ENCODE peak calls at places on chromosome 2, in six cellular contexts. L is epithelial cell of esophagus, I is cardiac fibroblast, Q is cardiac muscle cell, Z is HepG2, K is iPS DF 6.9. J is an unnamed sample.

GRCh38 chr2:150513647-150514046 is 26.2 kb upstream of the RND3 start:
- DNase-seq in K (no peak), Z (no peak), I (peak; percentile 65), Q (no peak), L (peak; percentile 63), J (no peak)

GRCh38 chr2:232111551-232111950 is 150.0 kb downstream of the DIS3L2 start:
- DNase-seq in K (no peak), I (no peak), Q (no peak), L (no peak), Z (no peak), J (no peak)

GRCh38 chr2:109063326-109063670 is 65.7 kb upstream of the SH3RF3 start:
- DNase-seq in Q (no peak), K (no peak), Z (no peak), I (no peak), L (peak; percentile 14), J (no peak)

GRCh38 chr2:71458413-71459083 is 5.2 kb downstream of the DYSF start:
- DNase-seq in K (no peak), I (peak; percentile 48), Z (no peak), Q (no peak), L (no peak), J (no peak)

GRCh38 chr2:88521445-88522070 is 69.1 kb upstream of the FOXI3 start:
- DNase-seq in Q (no peak), L (peak; percentile 24), I (peak; percentile 12), Z (no peak), K (no peak), J (no peak)

GRCh38 chr2:62118160-62118559 is 77.8 kb upstream of the B3GNT2 start:
- DNase-seq in Z (no peak), Q (no peak), I (peak; percentile 48), L (no peak), K (no peak), J (no peak)

GRCh38 chr2:223967981-223968380 is 10.7 kb downstream of the MRPL44 start:
- DNase-seq in L (peak; percentile 34), Z (no peak), K (no peak), I (peak; percentile 68), Q (no peak), J (peak; percentile 36)

GRCh38 chr2:55518846-55519167 is 711 bp upstream of the CFAP36 start:
- DNase-seq in Q (peak; percentile 4), I (no peak), K (no peak), Z (peak; percentile 12), L (no peak), J (no peak)

GRCh38 chr2:184735611-184736010 is 137.3 kb downstream of the ZNF804A start:
- DNase-seq in Q (no peak), Z (no peak), L (no peak), I (no peak), K (no peak), J (no peak)

GRCh38 chr2:145200307-145200706 is 680.4 kb upstream of the ZEB2 start:
- DNase-seq in Q (no peak), I (no peak), Z (no peak), L (no peak), K (no peak), J (no peak)

GRCh38 chr2:49831698-49832367 is 677.5 kb upstream of the FSHR start:
- DNase-seq in Z (no peak), K (no peak), I (no peak), L (no peak), Q (no peak), J (no peak)

GRCh38 chr2:232375164-232375563 is 3.4 kb upstream of the ALPP start:
- DNase-seq in I (no peak), Q (no peak), Z (no peak), L (no peak), K (no peak), J (no peak)

GRCh38 chr2:85843543-85843942 is 45.2 kb downstream of the ST3GAL5 start:
- DNase-seq in L (no peak), Z (no peak), K (no peak), I (peak; percentile 21), Q (no peak), J (no peak)

GRCh38 chr2:95760839-95761525 is 169.2 kb downstream of the TRIM43 start:
- DNase-seq in K (no peak), I (peak; percentile 75), Z (no peak), Q (no peak), L (peak; percentile 72), J (peak; percentile 72)

GRCh38 chr2:24888177-24888576 is 31.9 kb downstream of the ADCY3 start:
- DNase-seq in K (no peak), Z (no peak), I (no peak), L (no peak), Q (no peak), J (no peak)

GRCh38 chr2:157059036-157059435 is 198.5 kb upstream of the GALNT5 start:
- DNase-seq in L (no peak), K (no peak), Z (no peak), Q (no peak), I (no peak), J (no peak)

GRCh38 chr2:197219636-197220035 is 90.9 kb downstream of the ANKRD44 start:
- DNase-seq in Q (no peak), I (peak; percentile 64), L (no peak), K (no peak), Z (no peak), J (no peak)

GRCh38 chr2:127695491-127696472 is 5.5 kb upstream of the SFT2D3 start:
- DNase-seq in Z (no peak), K (no peak), L (peak; percentile 66), Q (peak; percentile 88), I (peak; percentile 54), J (no peak)

GRCh38 chr2:233455491-233455890 is 101.2 kb downstream of the DGKD start:
- DNase-seq in I (no peak), L (no peak), K (no peak), Q (no peak), Z (no peak), J (no peak)

GRCh38 chr2:206936456-206937222 is 2.7 kb upstream of the CPO start:
- DNase-seq in Z (no peak), K (no peak), L (no peak), Q (no peak), I (peak; percentile 3), J (no peak)

GRCh38 chr2:85545780-85546240 is 6.8 kb downstream of the MAT2A start:
- DNase-seq in L (no peak), Z (no peak), K (no peak), Q (no peak), I (no peak), J (no peak)

GRCh38 chr2:238515411-238515810 is 88.7 kb downstream of the ASB1 start:
- DNase-seq in L (no peak), Z (no peak), K (no peak), I (no peak), Q (no peak), J (no peak)

GRCh38 chr2:190649798-190650390 is 1.0 kb downstream of the NAB1 start:
- DNase-seq in K (no peak), Z (peak; percentile 47), L (peak; percentile 35), I (peak; percentile 57), Q (peak; percentile 36), J (no peak)

GRCh38 chr2:24859968-24860600 is 60.0 kb downstream of the ADCY3 start:
- DNase-seq in I (no peak), L (no peak), K (no peak), Q (no peak), Z (no peak), J (no peak)

GRCh38 chr2:30691948-30692828 is 115.1 kb downstream of the CAPN13 start:
- DNase-seq in Q (no peak), Z (no peak), I (peak; percentile 31), K (no peak), L (no peak), J (no peak)

GRCh38 chr2:220081171-220081570 is 453.7 kb downstream of the SLC4A3 start:
- DNase-seq in Z (no peak), K (no peak), Q (no peak), I (no peak), L (no peak), J (no peak)

GRCh38 chr2:4269885-4270284 is 566.5 kb downstream of the DCDC2C start:
- DNase-seq in K (no peak), L (no peak), Q (no peak), Z (no peak), I (no peak), J (no peak)

GRCh38 chr2:210814626-210815025 is 258.2 kb downstream of the CPS1 start:
- DNase-seq in Q (no peak), Z (no peak), L (no peak), K (no peak), I (no peak), J (no peak)

GRCh38 chr2:183408562-183408961 is 284.3 kb downstream of the NUP35 start:
- DNase-seq in K (no peak), Z (no peak), I (no peak), L (no peak), Q (no peak), J (no peak)

GRCh38 chr2:73243884-73244570 is 9.9 kb downstream of the CCT7 start:
- DNase-seq in I (peak; percentile 63), L (peak; percentile 90), Z (no peak), K (no peak), Q (peak; percentile 14), J (no peak)

GRCh38 chr2:176585791-176586190 is 316.5 kb downstream of the MTX2 start:
- DNase-seq in L (no peak), K (no peak), Z (no peak), Q (peak; percentile 29), I (no peak), J (no peak)
- H3K4me3 ChIP-seq in L (no peak overlapping the region), K (no peak overlapping the region), Z (no peak overlapping the region), Q (no peak overlapping the region), I (no peak overlapping the region), J (no peak overlapping the region)

DNA sequence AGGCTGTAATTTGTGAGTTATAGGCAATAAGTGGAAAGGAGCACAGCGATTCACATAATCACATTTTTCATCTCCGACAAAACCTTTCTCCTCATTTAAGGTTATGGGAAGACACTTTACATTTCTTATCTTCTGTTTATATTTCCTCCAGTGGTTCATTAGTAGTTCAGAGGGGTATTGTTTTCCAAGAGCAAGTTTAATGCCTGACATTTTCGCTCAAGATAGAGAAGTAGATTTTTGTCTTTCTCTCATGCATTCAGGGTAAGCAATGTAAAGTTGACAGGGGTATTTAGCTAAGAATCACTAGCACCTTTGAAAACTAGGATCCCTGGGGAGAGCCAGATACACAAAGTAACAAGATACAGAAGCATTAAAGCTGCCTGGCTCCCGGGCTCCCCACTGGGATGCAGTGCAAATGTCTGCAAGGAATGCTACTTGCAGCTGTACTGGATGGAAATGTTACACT is 141.0 kb upstream of the NOSTRIN start:
- DNase-seq in Z (no peak), I (no peak), Q (peak; percentile 17), K (no peak), L (no peak), J (no peak)
- H3K4me3 ChIP-seq in Z (no peak overlapping the region), I (no peak overlapping the region), Q (no peak overlapping the region), K (no peak overlapping the region), L (no peak overlapping the region), J (no peak overlapping the region)

DNA sequence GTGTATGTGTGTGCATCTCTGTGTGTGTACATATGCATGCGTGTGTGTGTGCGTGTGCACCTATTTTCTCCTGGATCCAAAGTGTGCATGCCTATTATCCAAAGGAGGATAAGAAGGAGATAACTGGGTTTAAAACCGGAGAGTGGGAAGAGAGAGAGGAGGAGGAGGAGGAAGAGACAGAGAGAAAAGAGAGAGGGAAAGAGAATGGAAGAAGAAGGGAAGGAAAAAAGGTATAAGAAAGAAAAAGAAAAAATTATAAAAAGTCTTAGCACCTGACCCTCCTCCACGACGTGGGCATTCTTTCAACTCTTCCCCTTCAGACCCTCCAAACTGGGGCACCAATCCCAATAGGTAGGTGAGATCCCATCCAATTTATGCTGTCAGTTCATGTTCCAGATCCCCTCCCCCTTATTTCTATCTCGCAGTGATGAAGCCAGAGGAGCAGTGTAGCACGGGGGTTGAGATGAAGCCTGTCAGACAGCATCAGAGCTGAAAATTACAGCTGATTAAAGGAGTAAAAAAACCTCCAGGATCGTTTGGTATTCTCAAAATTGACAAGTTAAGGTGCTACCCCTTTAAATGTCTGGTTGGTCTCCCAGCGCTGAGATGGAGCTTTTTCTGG is 386.7 kb upstream of the ATP5MC3 start:
- DNase-seq in K (no peak), I (no peak), L (no peak), Q (no peak), Z (no peak), J (no peak)
- H3K4me3 ChIP-seq in K (no peak overlapping the region), I (no peak overlapping the region), L (no peak overlapping the region), Q (no peak overlapping the region), Z (no peak overlapping the region), J (no peak overlapping the region)

GRCh38 chr2:240372051-240372450 is 63.4 kb upstream of the GPC1 start:
- DNase-seq in L (no peak), I (no peak), Q (no peak), K (no peak), Z (no peak), J (no peak)
- H3K4me3 ChIP-seq in L (no peak overlapping the region), I (no peak overlapping the region), Q (no peak overlapping the region), K (no peak overlapping the region), Z (no peak overlapping the region), J (no peak overlapping the region)